ENCODE peak calls at places on chromosomes 16 and 17, in five cellular contexts. One of them, this sample, is unnamed.

GRCh38 chr17:17372856-17373520 is 69.8 kb downstream of the NT5M start:
- DNase-seq in HCT116: no peak
- DNase-seq in MM.1S: no peak
- DNase-seq in astrocyte of the cerebellum: no peak
- DNase-seq in AG04450: no peak
- DNase-seq in this sample: no peak

GRCh38 chr16:27437946-27438345 is 36.0 kb downstream of the IL21R start:
- DNase-seq in HCT116: no peak
- DNase-seq in MM.1S: no peak
- DNase-seq in astrocyte of the cerebellum: no peak
- DNase-seq in AG04450: no peak
- DNase-seq in this sample: no peak

GRCh38 chr16:67430504-67431076 is 331 bp upstream of the HSD11B2 start:
- DNase-seq in HCT116: no peak
- DNase-seq in MM.1S: peak
- DNase-seq in astrocyte of the cerebellum: no peak
- DNase-seq in AG04450: no peak
- DNase-seq in this sample: no peak

GRCh38 chr17:21376835-21377690 is 906 bp downstream of the KCNJ12 start:
- DNase-seq in HCT116: no peak
- DNase-seq in MM.1S: no peak
- DNase-seq in astrocyte of the cerebellum: no peak
- DNase-seq in AG04450: no peak
- DNase-seq in this sample: no peak

GRCh38 chr17:17306181-17306580 is 3.0 kb downstream of the NT5M start:
- DNase-seq in HCT116: no peak
- DNase-seq in MM.1S: no peak
- DNase-seq in astrocyte of the cerebellum: no peak
- DNase-seq in AG04450: no peak
- DNase-seq in this sample: no peak

GRCh38 chr16:75066861-75067447 is 49.6 kb downstream of the LDHD start:
- DNase-seq in HCT116: no peak
- DNase-seq in MM.1S: no peak
- DNase-seq in astrocyte of the cerebellum: no peak
- DNase-seq in AG04450: no peak
- DNase-seq in this sample: no peak

GRCh38 chr16:74500907-74501306 is 79.6 kb upstream of the CLEC18B start:
- DNase-seq in HCT116: no peak
- DNase-seq in MM.1S: no peak
- DNase-seq in astrocyte of the cerebellum: no peak
- DNase-seq in AG04450: no peak
- DNase-seq in this sample: no peak

GRCh38 chr17:49873466-49873865 is 25.6 kb upstream of the TAC4 start:
- DNase-seq in HCT116: no peak
- DNase-seq in MM.1S: no peak
- DNase-seq in astrocyte of the cerebellum: no peak
- DNase-seq in AG04450: no peak
- DNase-seq in this sample: no peak

GRCh38 chr16:59905628-59906027 is 1171.5 kb upstream of the GOT2 start:
- DNase-seq in HCT116: no peak
- DNase-seq in MM.1S: no peak
- DNase-seq in astrocyte of the cerebellum: no peak
- DNase-seq in AG04450: no peak
- DNase-seq in this sample: no peak

GRCh38 chr16:11409398-11409797 is 64.1 kb downstream of the RMI2 start:
- DNase-seq in HCT116: no peak
- DNase-seq in MM.1S: no peak
- DNase-seq in astrocyte of the cerebellum: no peak
- DNase-seq in AG04450: no peak
- DNase-seq in this sample: no peak

GRCh38 chr16:12587646-12588277 is 215.9 kb downstream of the CPPED1 start:
- DNase-seq in HCT116: no peak
- DNase-seq in MM.1S: no peak
- DNase-seq in astrocyte of the cerebellum: no peak
- DNase-seq in AG04450: no peak
- DNase-seq in this sample: no peak

GRCh38 chr17:45747907-45748306 is 36.2 kb upstream of the CRHR1 start:
- DNase-seq in HCT116: no peak
- DNase-seq in MM.1S: no peak
- DNase-seq in astrocyte of the cerebellum: no peak
- DNase-seq in AG04450: no peak
- DNase-seq in this sample: no peak

GRCh38 chr17:43090022-43090421 is 35.1 kb downstream of the BRCA1 start:
- DNase-seq in HCT116: no peak
- DNase-seq in MM.1S: no peak
- DNase-seq in astrocyte of the cerebellum: no peak
- DNase-seq in AG04450: no peak
- DNase-seq in this sample: no peak

GRCh38 chr17:43079578-43080302 is 45.4 kb downstream of the BRCA1 start:
- DNase-seq in HCT116: no peak
- DNase-seq in MM.1S: no peak
- DNase-seq in astrocyte of the cerebellum: no peak
- DNase-seq in AG04450: no peak
- DNase-seq in this sample: no peak

GRCh38 chr17:43085489-43085888 is 39.7 kb downstream of the BRCA1 start:
- DNase-seq in HCT116: peak
- DNase-seq in MM.1S: no peak
- DNase-seq in astrocyte of the cerebellum: peak
- DNase-seq in AG04450: no peak
- DNase-seq in this sample: peak
- TF ChIP-seq CTCF in HCT116: no peak
- TF ChIP-seq CTCF in MM.1S: no peak
- TF ChIP-seq CTCF in astrocyte of the cerebellum: peak
- TF ChIP-seq CTCF in AG04450: peak
- TF ChIP-seq CTCF in this sample: peak

GRCh38 chr16:88939814-88940195 is 37.2 kb downstream of the CBFA2T3 start:
- DNase-seq in HCT116: no peak
- DNase-seq in MM.1S: no peak
- DNase-seq in astrocyte of the cerebellum: no peak
- DNase-seq in AG04450: no peak
- DNase-seq in this sample: no peak
- H3K4me3 ChIP-seq in HCT116: peak
- H3K4me3 ChIP-seq in MM.1S: no peak
- H3K4me3 ChIP-seq in astrocyte of the cerebellum: no peak
- H3K4me3 ChIP-seq in AG04450: no peak
- H3K4me3 ChIP-seq in this sample: no peak

GRCh38 chr17:34519286-34519685 is 60.1 kb upstream of the TMEM132E start:
- DNase-seq in HCT116: no peak
- DNase-seq in MM.1S: peak
- DNase-seq in astrocyte of the cerebellum: no peak
- DNase-seq in AG04450: no peak
- DNase-seq in this sample: no peak
- TF ChIP-seq CTCF in HCT116: peak
- TF ChIP-seq CTCF in MM.1S: peak
- TF ChIP-seq CTCF in astrocyte of the cerebellum: peak
- TF ChIP-seq CTCF in AG04450: peak
- TF ChIP-seq CTCF in this sample: peak

GRCh38 chr16:2497116-2497630 is 16.6 kb upstream of the ATP6V0C start:
- DNase-seq in HCT116: no peak
- DNase-seq in MM.1S: no peak
- DNase-seq in astrocyte of the cerebellum: no peak
- DNase-seq in AG04450: no peak
- DNase-seq in this sample: no peak
- H3K4me3 ChIP-seq in HCT116: no peak
- H3K4me3 ChIP-seq in MM.1S: no peak
- H3K4me3 ChIP-seq in astrocyte of the cerebellum: no peak
- H3K4me3 ChIP-seq in AG04450: no peak
- H3K4me3 ChIP-seq in this sample: no peak

DNA sequence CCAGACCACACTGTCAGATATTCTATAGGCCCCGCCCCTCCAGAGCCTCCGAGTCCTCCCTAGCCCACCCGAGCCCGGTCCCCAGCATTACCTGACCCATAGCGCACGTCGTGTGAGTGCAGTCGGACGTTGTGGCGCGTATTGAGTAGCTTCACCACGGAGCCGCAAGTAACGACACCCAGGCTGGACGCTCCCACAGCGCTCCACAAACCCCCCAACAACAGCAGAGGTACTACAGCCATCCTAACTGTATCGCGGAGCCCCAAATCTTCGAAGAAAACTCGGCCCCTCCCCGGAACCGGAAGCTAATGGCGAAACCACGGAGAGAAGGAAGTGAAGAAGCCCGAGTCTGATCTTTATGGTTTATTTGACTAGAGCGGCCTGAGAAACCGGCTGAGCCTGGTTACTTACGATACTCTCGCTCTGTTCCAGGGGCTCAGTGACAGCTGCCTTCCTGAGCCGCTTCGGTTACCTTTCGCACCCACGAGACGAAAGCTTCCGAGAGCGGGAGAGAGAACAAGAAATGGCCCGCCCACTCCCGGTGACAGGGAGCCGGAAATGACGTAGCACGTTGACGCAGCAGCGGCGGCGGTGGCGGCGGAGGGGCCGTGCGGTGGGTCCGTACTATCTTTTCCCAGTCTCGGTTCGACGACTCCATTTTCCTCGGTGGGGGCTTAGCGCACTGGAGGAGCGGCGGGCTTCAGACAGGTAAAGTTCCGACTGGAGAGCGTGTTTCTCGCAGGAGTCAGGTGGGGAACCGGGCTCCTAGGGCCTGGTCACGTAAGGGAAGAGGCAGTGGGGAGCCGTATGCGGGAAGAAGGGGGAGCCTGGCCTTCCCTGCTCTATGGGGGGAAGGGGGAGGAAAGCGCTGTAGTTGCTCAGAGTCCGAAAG is at the start of the genes SDF2 and SUPT6H:
- DNase-seq in HCT116: peak
- DNase-seq in MM.1S: peak
- DNase-seq in astrocyte of the cerebellum: peak
- DNase-seq in AG04450: no peak
- DNase-seq in this sample: peak
- TF ChIP-seq CTCF in HCT116: no peak
- TF ChIP-seq CTCF in MM.1S: no peak
- TF ChIP-seq CTCF in astrocyte of the cerebellum: no peak
- TF ChIP-seq CTCF in AG04450: no peak
- TF ChIP-seq CTCF in this sample: no peak

DNA sequence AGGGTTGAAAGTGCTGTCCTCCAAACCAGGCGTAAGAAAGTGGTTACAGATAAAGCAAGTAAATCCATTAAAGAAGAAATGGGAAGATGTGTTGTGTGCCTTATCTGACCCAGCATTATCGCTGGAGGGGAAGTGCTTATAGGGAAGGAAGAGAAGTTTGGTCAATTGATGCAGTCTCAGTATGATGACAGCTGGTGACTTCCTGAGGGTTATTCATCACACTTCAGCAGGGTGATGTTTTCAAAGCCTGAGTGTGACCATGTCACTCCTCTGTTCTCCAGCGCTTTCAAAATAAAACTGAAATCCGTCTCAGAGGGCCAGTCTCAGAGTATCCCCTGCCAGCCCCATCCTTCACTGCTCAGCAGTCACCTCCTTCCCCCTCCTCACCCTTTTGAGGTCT is 505.4 kb upstream of the RBFOX1 start:
- DNase-seq in HCT116: no peak
- DNase-seq in MM.1S: no peak
- DNase-seq in astrocyte of the cerebellum: no peak
- DNase-seq in AG04450: no peak
- DNase-seq in this sample: no peak
- H3K4me3 ChIP-seq in HCT116: no peak
- H3K4me3 ChIP-seq in MM.1S: no peak
- H3K4me3 ChIP-seq in astrocyte of the cerebellum: no peak
- H3K4me3 ChIP-seq in AG04450: no peak
- H3K4me3 ChIP-seq in this sample: no peak

DNA sequence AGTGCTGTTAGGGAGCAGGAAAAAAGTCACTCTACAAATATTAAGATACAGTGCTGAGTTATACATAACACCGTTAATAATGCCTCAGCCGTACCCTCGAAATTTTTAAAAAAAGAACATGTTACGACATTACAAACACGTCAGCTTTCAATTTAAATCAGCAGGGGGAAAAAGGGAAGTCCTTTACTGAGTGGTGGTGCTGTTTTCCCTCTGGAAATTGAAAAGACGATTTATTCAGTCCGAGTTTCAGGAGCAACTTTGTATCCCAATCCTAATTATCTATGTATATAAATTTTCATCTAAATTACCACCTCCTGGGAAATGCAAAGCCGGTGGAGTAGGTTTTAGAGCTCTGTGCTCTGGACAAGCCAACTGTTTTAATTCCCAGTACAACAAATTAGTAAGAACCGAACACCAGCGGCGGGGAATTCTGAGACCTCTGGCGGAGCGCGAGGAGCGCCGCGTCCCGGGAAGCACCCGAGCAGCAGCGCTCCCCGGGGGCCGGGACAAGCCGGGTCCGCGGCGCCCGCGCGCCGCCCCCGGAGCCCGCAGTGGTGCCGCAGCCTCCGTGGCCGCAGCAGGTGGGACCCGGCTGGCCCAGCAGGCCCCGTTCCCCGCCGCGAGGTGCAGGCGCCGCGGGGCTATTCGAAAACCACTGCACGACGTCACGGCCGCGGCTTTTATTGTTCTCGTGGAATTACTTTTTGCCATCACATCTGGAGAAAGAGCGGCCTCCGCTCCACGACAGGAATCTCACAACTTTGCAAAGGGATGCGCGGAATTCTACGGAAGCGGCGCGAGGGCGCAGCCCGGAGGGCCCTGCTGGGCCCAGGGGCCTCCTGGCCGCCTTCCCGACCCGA is 1.0 kb downstream of the NETO2 start:
- DNase-seq in HCT116: no peak
- DNase-seq in MM.1S: peak
- DNase-seq in astrocyte of the cerebellum: peak
- DNase-seq in AG04450: no peak
- DNase-seq in this sample: no peak
- TF ChIP-seq CTCF in HCT116: no peak
- TF ChIP-seq CTCF in MM.1S: no peak
- TF ChIP-seq CTCF in astrocyte of the cerebellum: no peak
- TF ChIP-seq CTCF in AG04450: no peak
- TF ChIP-seq CTCF in this sample: peak

GRCh38 chr17:63840591-63841349 is 1.7 kb downstream of the SMARCD2 start:
- DNase-seq in HCT116: no peak
- DNase-seq in MM.1S: no peak
- DNase-seq in astrocyte of the cerebellum: no peak
- DNase-seq in AG04450: no peak
- DNase-seq in this sample: no peak

GRCh38 chr17:63837962-63838585 is 4.4 kb downstream of the SMARCD2 start:
- DNase-seq in HCT116: no peak
- DNase-seq in MM.1S: no peak
- DNase-seq in astrocyte of the cerebellum: no peak
- DNase-seq in AG04450: no peak
- DNase-seq in this sample: no peak

GRCh38 chr17:63837480-63837879 is 5.0 kb downstream of the SMARCD2 start:
- DNase-seq in HCT116: no peak
- DNase-seq in MM.1S: no peak
- DNase-seq in astrocyte of the cerebellum: no peak
- DNase-seq in AG04450: no peak
- DNase-seq in this sample: no peak

GRCh38 chr17:63836811-63837210 is 5.7 kb downstream of the SMARCD2 start:
- DNase-seq in HCT116: no peak
- DNase-seq in MM.1S: no peak
- DNase-seq in astrocyte of the cerebellum: no peak
- DNase-seq in AG04450: no peak
- DNase-seq in this sample: no peak

DNA sequence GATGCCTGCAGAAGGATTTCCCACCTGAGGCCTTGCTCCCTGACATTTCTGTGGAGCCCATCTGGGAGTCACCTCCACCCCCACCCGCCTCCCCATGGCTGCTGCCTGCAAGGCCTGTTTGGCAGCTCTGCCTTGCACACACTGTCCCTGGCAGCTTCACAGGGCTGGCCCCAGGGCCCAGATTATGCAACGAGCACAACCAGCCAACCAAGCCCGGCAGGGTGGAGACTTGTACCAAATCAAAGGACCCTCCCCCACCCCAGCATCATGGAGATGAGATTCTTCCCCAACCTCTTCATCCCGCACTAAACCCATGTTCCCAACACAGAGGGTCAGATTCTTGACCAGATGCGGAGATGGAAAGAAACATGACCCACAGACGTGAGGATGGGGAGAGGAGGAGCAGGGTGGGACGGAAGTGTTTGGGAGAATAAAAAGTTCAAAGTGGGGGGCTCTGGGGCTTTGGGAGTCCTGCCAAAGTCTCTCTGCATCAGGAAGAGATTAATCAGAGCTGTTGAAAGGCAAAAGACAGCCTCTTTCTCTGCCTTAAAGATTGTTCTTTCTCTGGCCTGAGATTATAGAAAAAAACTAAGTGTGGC is 3.8 kb downstream of the SMARCD2 start:
- DNase-seq in HCT116: no peak
- DNase-seq in MM.1S: no peak
- DNase-seq in astrocyte of the cerebellum: no peak
- DNase-seq in AG04450: no peak
- DNase-seq in this sample: peak
- H3K4me3 ChIP-seq in HCT116: peak
- H3K4me3 ChIP-seq in MM.1S: no peak
- H3K4me3 ChIP-seq in astrocyte of the cerebellum: no peak
- H3K4me3 ChIP-seq in AG04450: no peak
- H3K4me3 ChIP-seq in this sample: no peak

This sample was measured in retinal pigment epithelial cell.